ENCODE peak calls at places on chromosomes 16 and 17, in nine cellular contexts. Q, R, V, T, G, J, E, U and B are unnamed samples.

GRCh38 chr16:1766231-1766630 is 5.1 kb downstream of the NME3 start:
- DNase-seq in Q (no peak), R (no peak), V (no peak), T (no peak), G (no peak), J (no peak), E (no peak), U (no peak), B (no peak)

GRCh38 chr17:17170346-17170976 is 35.7 kb downstream of the PLD6 start:
- DNase-seq in Q (no peak), R (no peak), V (no peak), T (no peak), G (no peak), J (no peak), E (no peak), U (no peak), B (no peak)

GRCh38 chr17:28999216-28999615 is 6.6 kb downstream of the SEZ6 start:
- DNase-seq in Q (no peak), R (no peak), V (no peak), T (no peak), G (no peak), J (no peak), E (no peak), U (no peak), B (no peak)

GRCh38 chr17:32627233-32628008 is 140.6 kb downstream of the CDK5R1 start:
- DNase-seq in Q (no peak), R (no peak), V (no peak), T (peak; percentile 62), G (no peak), J (no peak), E (no peak), U (peak; percentile 10), B (no peak)

GRCh38 chr17:7853693-7854043 is 1.2 kb upstream of the TMEM88 start:
- DNase-seq in Q (no peak), R (no peak), V (no peak), T (no peak), G (peak; percentile 29), J (no peak), E (no peak), U (no peak), B (no peak)

GRCh38 chr16:11586856-11587642 is at the start of gene LITAF:
- DNase-seq in Q (peak; percentile 66), R (peak; percentile 82), V (peak; percentile 80), T (peak; percentile 36), G (peak; percentile 70), J (peak; percentile 68), E (peak; percentile 55), U (no peak), B (peak; percentile 57)

GRCh38 chr16:23482778-23483177 is 27.5 kb downstream of the GGA2 start:
- DNase-seq in Q (no peak), R (peak; percentile 70), V (no peak), T (no peak), G (no peak), J (no peak), E (no peak), U (no peak), B (no peak)

GRCh38 chr17:80068301-80069160 is 32.1 kb downstream of the CCDC40 start:
- DNase-seq in Q (peak; percentile 32), R (no peak), V (peak; percentile 54), T (peak; percentile 39), G (peak; percentile 82), J (peak; percentile 58), E (no peak), U (peak; percentile 35), B (peak; percentile 55)

GRCh38 chr17:11880714-11881113 is 116.6 kb downstream of the ZNF18 start:
- DNase-seq in Q (peak; percentile 7), R (no peak), V (no peak), T (peak; percentile 2), G (no peak), J (no peak), E (peak; percentile 18), U (peak; percentile 3), B (no peak)

GRCh38 chr16:3017806-3018506 is at the start of gene CLDN6:
- DNase-seq in Q (no peak), R (no peak), V (no peak), T (no peak), G (no peak), J (no peak), E (peak; percentile 15), U (no peak), B (no peak)

GRCh38 chr17:35368086-35368824 is 5.2 kb downstream of the SLFN11 start:
- DNase-seq in Q (peak; percentile 26), R (peak; percentile 50), V (peak; percentile 22), T (no peak), G (no peak), J (no peak), E (peak; percentile 62), U (peak; percentile 20), B (peak; percentile 31)

GRCh38 chr16:70162041-70162451 is 11.5 kb upstream of the CLEC18C start:
- DNase-seq in Q (no peak), R (no peak), V (no peak), T (peak; percentile 80), G (no peak), J (no peak), E (no peak), U (peak; percentile 83), B (peak; percentile 59)

GRCh38 chr17:66964930-66965800 is 658 bp downstream of the CACNG4 start:
- DNase-seq in Q (no peak), R (no peak), V (no peak), T (no peak), G (no peak), J (no peak), E (no peak), U (no peak), B (no peak)

GRCh38 chr17:64130559-64131001 is 636 bp upstream of the ERN1 start:
- DNase-seq in Q (peak; percentile 66), R (no peak), V (peak; percentile 69), T (peak; percentile 87), G (peak; percentile 63), J (peak; percentile 41), E (peak; percentile 31), U (peak; percentile 69), B (peak; percentile 86)

GRCh38 chr16:82658796-82659195 is 32.0 kb downstream of the CDH13 start:
- DNase-seq in Q (no peak), R (no peak), V (no peak), T (no peak), G (no peak), J (no peak), E (no peak), U (no peak), B (no peak)

GRCh38 chr16:89491974-89492687 is 1.8 kb upstream of the ANKRD11 start:
- DNase-seq in Q (no peak), R (no peak), V (no peak), T (no peak), G (no peak), J (no peak), E (no peak), U (peak; percentile 56), B (no peak)
- H3K4me3 ChIP-seq in Q (peak overlapping the region; percentile 98), R (peak overlapping the region; percentile 91), V (peak overlapping the region; percentile 74), T (peak overlapping the region; percentile 71), G (no peak overlapping the region), J (peak overlapping the region; percentile 77), E (peak overlapping the region; percentile 83), U (peak overlapping the region; percentile 66), B (peak overlapping the region; percentile 61)

DNA sequence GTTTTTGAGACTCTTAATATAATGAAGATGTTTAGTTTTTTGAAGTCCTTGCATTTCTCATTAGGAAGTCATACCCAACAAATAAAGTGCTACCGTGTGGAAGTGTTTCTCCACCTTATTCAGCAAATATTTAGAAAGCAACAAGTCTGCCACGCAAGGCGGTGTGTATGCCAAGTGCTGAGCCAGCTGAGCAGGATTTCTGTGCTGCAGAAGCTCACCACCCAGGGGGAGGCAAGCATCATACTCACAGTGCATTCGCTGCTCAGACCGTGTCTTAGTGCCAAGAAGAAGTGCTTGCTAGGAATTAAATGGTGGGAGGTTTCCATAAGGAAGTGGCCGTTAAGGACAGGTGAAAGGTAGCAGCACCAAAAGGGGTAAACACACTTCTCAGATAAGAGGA is 111.2 kb downstream of the ARHGAP44 start:
- DNase-seq in Q (no peak), R (no peak), V (no peak), T (no peak), G (no peak), J (no peak), E (no peak), U (no peak), B (no peak)
- TF ChIP-seq CTCF in Q (no peak), R (no peak), V (no peak), T (no peak), G (no peak), J (no peak), E (no peak), U (no peak), B (no peak)

DNA sequence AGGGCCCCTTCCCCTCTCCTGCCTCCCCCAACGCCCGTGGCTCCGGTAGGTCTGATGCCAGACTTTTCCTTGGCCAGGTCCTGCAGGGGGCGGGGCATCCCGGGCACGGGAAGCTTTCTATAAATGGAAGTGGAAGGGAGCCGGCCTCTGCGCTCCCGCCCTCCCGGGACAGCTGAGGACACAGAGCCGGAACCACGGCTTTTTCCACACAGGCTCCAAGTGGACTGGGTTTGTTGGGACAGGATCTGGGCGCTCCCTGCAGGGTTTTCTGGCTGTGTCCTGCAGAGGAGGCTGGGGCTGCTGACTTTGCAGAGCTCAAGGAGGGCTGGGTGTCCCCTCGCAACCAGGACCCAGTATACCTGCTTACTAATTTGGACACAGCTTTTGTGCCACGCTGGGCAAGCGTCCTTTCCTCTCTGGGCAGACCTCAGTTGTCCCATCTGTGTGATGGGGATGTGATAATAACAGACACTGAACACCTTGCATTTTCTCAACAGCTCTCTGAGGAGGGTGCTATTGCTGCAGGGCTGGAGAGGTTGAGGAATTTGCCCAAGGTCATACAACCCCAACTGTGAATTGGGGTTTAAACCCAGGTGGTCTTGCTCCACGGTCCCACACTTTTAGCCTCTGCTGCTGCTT is 1.8 kb downstream of the TNS4 start:
- DNase-seq in Q (peak; percentile 90), R (no peak), V (peak; percentile 90), T (peak; percentile 68), G (peak; percentile 89), J (peak; percentile 87), E (no peak), U (peak; percentile 58), B (peak; percentile 66)
- H3K4me3 ChIP-seq in Q (no peak overlapping the region), R (no peak overlapping the region), V (no peak overlapping the region), T (no peak overlapping the region), G (no peak overlapping the region), J (peak overlapping the region; percentile 22), E (no peak overlapping the region), U (no peak overlapping the region), B (no peak overlapping the region)

DNA sequence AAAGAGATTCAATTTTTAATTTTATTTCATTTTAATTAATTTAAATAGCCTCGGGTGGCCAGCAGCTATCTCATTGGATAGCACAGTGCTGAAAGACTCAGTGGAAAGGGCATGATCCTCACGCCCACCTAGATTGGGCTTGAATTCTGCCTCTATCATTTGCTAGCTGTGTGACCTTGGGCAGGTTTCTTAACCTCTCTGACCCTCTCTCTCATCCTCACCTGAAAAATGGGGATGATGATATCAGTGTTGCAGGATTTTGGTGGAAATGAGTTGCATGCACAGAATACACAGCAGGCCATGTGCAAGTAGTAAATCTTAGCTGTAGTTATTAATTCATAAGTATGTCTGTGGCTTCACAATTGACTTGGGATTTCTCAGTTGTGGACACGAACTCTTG is 272.4 kb upstream of the XYLT1 start:
- DNase-seq in Q (no peak), R (no peak), V (no peak), T (no peak), G (no peak), J (no peak), E (no peak), U (no peak), B (no peak)
- TF ChIP-seq CTCF in Q (no peak), R (no peak), V (no peak), T (no peak), G (no peak), J (no peak), E (no peak), U (no peak), B (no peak)